ENCODE peak calls at places on chromosomes 11 and 22, in nine cellular contexts. E, T, U, W, G, C, R, L and D are unnamed samples.

GRCh38 chr11:66891849-66892660 is 35.2 kb downstream of the LRFN4 start:
- DNase-seq in E (peak; percentile 93), T (peak; percentile 95), U (peak; percentile 93), W (peak; percentile 97), G (peak; percentile 49), C (peak; percentile 58), R (peak; percentile 59), L (peak; percentile 97), D (peak; percentile 80)

GRCh38 chr11:56849250-56849649 is 100.8 kb upstream of the OR9G4 start:
- DNase-seq in E (no peak), T (no peak), U (no peak), W (no peak), G (no peak), C (no peak), R (no peak), L (peak; percentile 11), D (no peak)

GRCh38 chr11:85627332-85627997 is at the start of gene DLG2:
- DNase-seq in E (peak; percentile 52), T (peak; percentile 41), U (no peak), W (peak; percentile 54), G (peak; percentile 39), C (no peak), R (no peak), L (no peak), D (no peak)

GRCh38 chr22:40518840-40519239 is 117.7 kb downstream of the MRTFA start:
- DNase-seq in E (no peak), T (no peak), U (no peak), W (no peak), G (no peak), C (no peak), R (no peak), L (no peak), D (no peak)

GRCh38 chr11:63557548-63557947 is 5.6 kb downstream of the PLAAT2 start:
- DNase-seq in E (no peak), T (no peak), U (no peak), W (no peak), G (peak; percentile 18), C (no peak), R (no peak), L (no peak), D (no peak)

GRCh38 chr11:77232242-77232641 is 69.2 kb downstream of the GDPD4 start:
- DNase-seq in E (no peak), T (no peak), U (no peak), W (no peak), G (no peak), C (no peak), R (no peak), L (no peak), D (no peak)

GRCh38 chr11:64661146-64661545 is 61.9 kb downstream of the NRXN2 start:
- DNase-seq in E (peak; percentile 89), T (peak; percentile 63), U (no peak), W (peak; percentile 78), G (no peak), C (peak; percentile 54), R (no peak), L (no peak), D (peak; percentile 45)

GRCh38 chr11:61327669-61328071 is 5.2 kb downstream of the DDB1 start:
- DNase-seq in E (no peak), T (peak; percentile 75), U (no peak), W (peak; percentile 52), G (no peak), C (peak; percentile 54), R (no peak), L (no peak), D (no peak)

GRCh38 chr11:4183410-4184057 is 88.9 kb downstream of the RRM1 start:
- DNase-seq in E (no peak), T (no peak), U (no peak), W (no peak), G (no peak), C (no peak), R (no peak), L (no peak), D (no peak)

GRCh38 chr11:4178813-4179662 is 84.4 kb downstream of the RRM1 start:
- DNase-seq in E (no peak), T (no peak), U (no peak), W (no peak), G (no peak), C (no peak), R (no peak), L (no peak), D (no peak)

GRCh38 chr11:4184163-4184916 is 89.7 kb downstream of the RRM1 start:
- DNase-seq in E (no peak), T (no peak), U (no peak), W (no peak), G (no peak), C (no peak), R (no peak), L (no peak), D (no peak)

GRCh38 chr11:4180441-4181183 is 86.0 kb downstream of the RRM1 start:
- DNase-seq in E (no peak), T (no peak), U (no peak), W (no peak), G (no peak), C (no peak), R (no peak), L (no peak), D (no peak)

GRCh38 chr11:4181780-4182721 is 87.5 kb downstream of the RRM1 start:
- DNase-seq in E (peak; percentile 74), T (peak; percentile 37), U (no peak), W (peak; percentile 68), G (peak; percentile 57), C (no peak), R (peak; percentile 69), L (peak; percentile 83), D (peak; percentile 19)
- TF ChIP-seq CTCF in E (peak; percentile 85), T (peak; percentile 65), U (peak; percentile 80), W (peak; percentile 85), G (peak; percentile 62), C (peak; percentile 88), R (peak; percentile 60), L (peak; percentile 74), D (peak; percentile 81)

GRCh38 chr22:18119409-18120110 is 9.0 kb downstream of the TUBA8 start:
- DNase-seq in E (no peak), T (no peak), U (no peak), W (no peak), G (peak; percentile 8), C (no peak), R (no peak), L (no peak), D (no peak)

GRCh38 chr22:18118345-18118915 is 7.8 kb downstream of the TUBA8 start:
- DNase-seq in E (no peak), T (no peak), U (no peak), W (no peak), G (no peak), C (no peak), R (no peak), L (no peak), D (no peak)

GRCh38 chr22:18122254-18122554 is 11.6 kb downstream of the TUBA8 start:
- DNase-seq in E (no peak), T (no peak), U (no peak), W (no peak), G (no peak), C (no peak), R (no peak), L (no peak), D (no peak)

GRCh38 chr22:18120941-18121340 is 10.3 kb downstream of the TUBA8 start:
- DNase-seq in E (no peak), T (no peak), U (no peak), W (no peak), G (no peak), C (no peak), R (no peak), L (no peak), D (no peak)

GRCh38 chr22:18121436-18122253 is 11.0 kb downstream of the TUBA8 start:
- DNase-seq in E (no peak), T (no peak), U (no peak), W (no peak), G (no peak), C (no peak), R (no peak), L (no peak), D (no peak)
- TF ChIP-seq CTCF in E (no peak), T (no peak), U (no peak), W (peak; percentile 2), G (no peak), C (no peak), R (no peak), L (no peak), D (no peak)

GRCh38 chr22:35397095-35397904 is 2.6 kb upstream of the MCM5 start:
- DNase-seq in E (peak; percentile 57), T (peak; percentile 13), U (no peak), W (no peak), G (no peak), C (no peak), R (no peak), L (no peak), D (no peak)

GRCh38 chr22:35400335-35400680 is 368 bp downstream of the MCM5 start:
- DNase-seq in E (no peak), T (peak; percentile 1), U (no peak), W (no peak), G (no peak), C (no peak), R (no peak), L (no peak), D (no peak)

GRCh38 chr22:35398574-35398973 is 1.4 kb upstream of the MCM5 start:
- DNase-seq in E (no peak), T (no peak), U (no peak), W (no peak), G (no peak), C (no peak), R (no peak), L (no peak), D (no peak)

GRCh38 chr22:35399678-35400334 is at the start of gene MCM5:
- DNase-seq in E (peak; percentile 98), T (peak; percentile 96), U (peak; percentile 95), W (peak; percentile 98), G (peak; percentile 98), C (peak; percentile 72), R (peak; percentile 98), L (peak; percentile 94), D (peak; percentile 87)

DNA sequence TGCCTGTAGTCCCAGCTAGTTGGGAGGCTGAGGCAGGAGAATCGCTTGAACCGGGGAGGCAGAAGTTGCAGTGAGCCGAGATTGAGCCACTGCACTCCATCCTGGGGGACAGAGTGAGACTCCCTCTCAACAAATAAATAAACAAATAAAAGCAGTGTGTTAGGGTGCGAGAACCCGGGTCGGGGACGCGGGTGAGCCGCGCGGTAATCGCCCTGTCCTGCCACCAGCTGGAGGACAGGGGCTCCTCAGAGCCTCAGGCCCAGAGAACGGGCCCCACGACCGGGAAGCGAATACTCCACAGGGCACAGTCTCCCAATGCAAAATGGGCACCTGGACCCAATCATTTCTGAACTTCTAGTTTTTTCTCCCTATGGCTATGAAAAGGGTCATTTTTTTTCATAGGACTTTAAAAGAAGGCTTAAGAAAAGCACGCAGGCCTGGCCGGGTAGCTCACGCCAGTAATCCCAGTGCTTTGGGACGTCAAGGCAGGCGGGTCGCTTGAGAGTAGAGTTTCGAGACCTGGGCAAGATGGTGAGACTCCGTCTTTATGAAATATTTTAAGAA is 744 bp upstream of the MCM5 start:
- DNase-seq in E (peak; percentile 65), T (no peak), U (no peak), W (no peak), G (no peak), C (no peak), R (no peak), L (no peak), D (no peak)
- TF ChIP-seq CTCF in E (no peak), T (no peak), U (no peak), W (no peak), G (no peak), C (no peak), R (no peak), L (no peak), D (no peak)

DNA sequence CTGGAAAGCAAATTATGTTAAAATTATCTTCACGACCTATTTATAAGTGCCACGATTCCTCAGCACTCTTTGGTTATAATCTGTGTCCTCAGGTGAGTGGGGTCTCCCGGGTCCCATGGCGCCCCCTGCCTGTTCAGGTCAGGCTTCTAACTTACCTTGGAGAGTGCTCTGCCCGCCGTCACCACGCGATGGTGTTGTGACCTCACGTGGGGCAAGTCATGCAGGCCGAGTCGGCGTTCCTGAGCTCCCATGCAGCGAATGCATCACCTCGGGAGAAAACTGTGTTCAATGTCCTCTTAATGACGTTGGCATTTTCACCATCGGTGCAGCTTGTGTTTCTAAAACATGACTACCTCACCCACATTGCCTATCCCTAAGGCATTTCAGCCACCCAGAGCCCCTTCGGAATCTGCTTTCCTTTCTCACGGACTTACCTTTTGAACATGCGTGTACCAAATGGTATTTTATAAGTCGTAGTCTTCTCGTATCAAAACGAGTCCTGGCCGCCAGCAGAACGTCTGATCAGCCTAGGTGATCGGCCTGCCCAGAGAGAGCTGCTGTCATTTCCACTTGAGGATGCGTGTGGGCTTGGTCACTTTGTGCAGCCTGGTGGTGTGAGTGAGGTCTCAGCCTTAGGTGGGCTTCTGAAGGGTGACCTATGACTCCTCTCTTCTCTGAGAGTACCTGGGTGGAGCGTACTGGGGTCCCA is 64.8 kb downstream of the TBC1D22A start:
- DNase-seq in E (no peak), T (no peak), U (no peak), W (no peak), G (no peak), C (no peak), R (no peak), L (no peak), D (no peak)
- TF ChIP-seq CTCF in E (peak; percentile 17), T (no peak), U (no peak), W (no peak), G (no peak), C (no peak), R (no peak), L (no peak), D (no peak)